ENCODE peak calls at places on chromosomes 11 and 22, in eight cellular contexts. D, E, J, S, X, R, H and F are unnamed samples.

GRCh38 chr11:14422052-14422813 is 63.2 kb upstream of the RRAS2 start:
- DNase-seq in D (peak), E (peak), J (peak), S (no peak), X (peak), R (no peak), H (peak), F (peak)

GRCh38 chr11:109015283-109015682 is 350.4 kb downstream of the DDX10 start:
- DNase-seq in D (no peak), E (peak), J (peak), S (no peak), X (no peak), R (no peak), H (peak), F (no peak)

GRCh38 chr22:33328789-33329296 is 270.7 kb upstream of the SYN3 start:
- DNase-seq in D (no peak), E (peak), J (no peak), S (no peak), X (no peak), R (peak), H (peak), F (no peak)

GRCh38 chr22:19058713-19059451 is 63.3 kb downstream of the DGCR2 start:
- DNase-seq in D (no peak), E (no peak), J (no peak), S (no peak), X (no peak), R (no peak), H (no peak), F (no peak)

GRCh38 chr11:134536219-134536618 is 124.2 kb upstream of the B3GAT1 start:
- DNase-seq in D (no peak), E (no peak), J (no peak), S (no peak), X (no peak), R (no peak), H (no peak), F (no peak)

GRCh38 chr11:101576536-101576935 is 7.3 kb downstream of the TRPC6 start:
- DNase-seq in D (no peak), E (no peak), J (no peak), S (no peak), X (no peak), R (no peak), H (no peak), F (no peak)

GRCh38 chr11:66050581-66051231 is 1.5 kb upstream of the SF3B2 start:
- DNase-seq in D (no peak), E (no peak), J (no peak), S (no peak), X (no peak), R (peak), H (no peak), F (no peak)

GRCh38 chr11:64360403-64360980 is 1.5 kb downstream of the RPS6KA4 start:
- DNase-seq in D (no peak), E (no peak), J (no peak), S (peak), X (no peak), R (no peak), H (no peak), F (no peak)

GRCh38 chr11:67641302-67642147 is 2.0 kb upstream of the TBX10 start:
- DNase-seq in D (no peak), E (no peak), J (no peak), S (no peak), X (no peak), R (no peak), H (no peak), F (no peak)

GRCh38 chr11:3159296-3160190 is 5.6 kb downstream of the OSBPL5 start:
- DNase-seq in D (no peak), E (no peak), J (no peak), S (no peak), X (no peak), R (no peak), H (no peak), F (no peak)